ENCODE peak calls at places on chromosomes 3 and 15, in four cellular contexts. A is GM20000, Z is cardiac muscle cell, M is upper lobe of left lung. Y is an unnamed sample.

GRCh38 chr3:161305095-161305991 is 66.0 kb downstream of the SPTSSB start:
- DNase-seq in A (no peak), M (no peak), Z (peak), Y (no peak)

GRCh38 chr15:89307046-89307587 is 27.5 kb downstream of the POLG start:
- DNase-seq in Z (peak), M (no peak), A (no peak), Y (no peak)

GRCh38 chr3:170909129-170909903 is 879 bp upstream of the EIF5A2 start:
- DNase-seq in A (no peak), Z (peak), M (no peak), Y (no peak)

GRCh38 chr3:39396690-39397089 is 9.8 kb upstream of the RPSA start:
- DNase-seq in A (no peak), Z (no peak), M (no peak), Y (no peak)

GRCh38 chr3:124964432-124964831 is 29.9 kb upstream of the MUC13 start:
- DNase-seq in Z (no peak), A (no peak), M (no peak), Y (no peak)

GRCh38 chr3:126816956-126817777 is 113.1 kb downstream of the CHCHD6 start:
- DNase-seq in Z (peak), M (no peak), A (no peak), Y (no peak)

GRCh38 chr3:50536471-50537180 is 30.9 kb downstream of the C3orf18 start:
- DNase-seq in A (no peak), M (no peak), Z (no peak), Y (no peak)

GRCh38 chr3:123119388-123119787 is 52.6 kb downstream of the PDIA5 start:
- DNase-seq in A (no peak), M (no peak), Z (no peak), Y (no peak)

GRCh38 chr3:141399979-141400971 is 32.0 kb downstream of the ZBTB38 start:
- DNase-seq in M (no peak), A (peak), Z (no peak), Y (no peak)

GRCh38 chr15:74724570-74725240 is 623 bp downstream of the CYP1A1 start:
- DNase-seq in M (no peak), A (no peak), Z (no peak), Y (no peak)

GRCh38 chr3:63960048-63960711 is 48.0 kb upstream of the SCAANT1 start:
- DNase-seq in Z (peak), A (no peak), M (peak), Y (no peak)

GRCh38 chr15:49734831-49735508 is 114.1 kb downstream of the DTWD1 start:
- DNase-seq in M (no peak), Z (no peak), A (no peak), Y (no peak)

GRCh38 chr3:27596334-27596841 is 112.2 kb upstream of the SLC4A7 start:
- DNase-seq in Z (peak), A (peak), M (peak), Y (no peak)

GRCh38 chr3:57079221-57079831 is 18.9 kb downstream of the SPATA12 start:
- DNase-seq in A (peak), Z (peak), M (peak), Y (no peak)

GRCh38 chr3:98567646-98568280 is 25.6 kb downstream of the CPOX start:
- DNase-seq in A (no peak), Z (no peak), M (no peak), Y (peak)

GRCh38 chr15:81073796-81074195 is 60.3 kb upstream of the CFAP161 start:
- DNase-seq in A (no peak), Z (no peak), M (no peak), Y (no peak)

GRCh38 chr3:192422321-192422997 is 304.9 kb downstream of the FGF12 start:
- DNase-seq in A (no peak), Z (peak), M (no peak), Y (no peak)

GRCh38 chr3:29758108-29759020 is 477.5 kb downstream of the RBMS3 start:
- DNase-seq in M (no peak), Z (peak), A (no peak), Y (no peak)

GRCh38 chr15:57403946-57404345 is 27.6 kb downstream of the CGNL1 start:
- DNase-seq in A (no peak), Z (no peak), M (no peak), Y (no peak)

GRCh38 chr3:99365979-99366378 is 272.4 kb upstream of the COL8A1 start:
- DNase-seq in A (no peak), M (no peak), Z (no peak), Y (no peak)

GRCh38 chr3:50238549-50239026 is 2.6 kb downstream of the GNAI2 start:
- DNase-seq in A (no peak), Z (no peak), M (peak), Y (no peak)

GRCh38 chr15:90871716-90872480 is 3.5 kb downstream of the FURIN start:
- DNase-seq in Z (no peak), M (peak), A (peak), Y (no peak)

GRCh38 chr3:171187706-171188290 is 161.3 kb upstream of the SLC2A2 start:
- DNase-seq in Z (peak), A (peak), M (no peak), Y (no peak)

GRCh38 chr3:99969133-99969532 is 145.2 kb downstream of the FILIP1L start:
- DNase-seq in Z (peak), A (no peak), M (no peak), Y (no peak)

GRCh38 chr15:52780172-52780980 is 9.8 kb downstream of the ONECUT1 start:
- DNase-seq in A (peak), M (no peak), Z (peak), Y (peak)

GRCh38 chr3:70806556-70806955 is 494.1 kb upstream of the MDFIC2 start:
- DNase-seq in M (no peak), Z (no peak), A (no peak), Y (no peak)

GRCh38 chr3:98232489-98232888 is 31.6 kb upstream of the OR5H6 start:
- DNase-seq in M (no peak), Z (no peak), A (no peak), Y (no peak)

GRCh38 chr15:65612616-65612946 is 1.6 kb upstream of the INTS14 start:
- DNase-seq in A (no peak), M (no peak), Z (no peak), Y (no peak)

GRCh38 chr15:65611888-65612615 is 1.1 kb upstream of the INTS14 start:
- DNase-seq in M (no peak), A (peak), Z (no peak), Y (no peak)

GRCh38 chr15:65613365-65613764 is 2.4 kb upstream of the INTS14 start:
- DNase-seq in Z (no peak), A (no peak), M (no peak), Y (no peak)

GRCh38 chr15:65610871-65611718 is at the start of gene INTS14:
- DNase-seq in M (peak), A (peak), Z (peak), Y (peak)

DNA sequence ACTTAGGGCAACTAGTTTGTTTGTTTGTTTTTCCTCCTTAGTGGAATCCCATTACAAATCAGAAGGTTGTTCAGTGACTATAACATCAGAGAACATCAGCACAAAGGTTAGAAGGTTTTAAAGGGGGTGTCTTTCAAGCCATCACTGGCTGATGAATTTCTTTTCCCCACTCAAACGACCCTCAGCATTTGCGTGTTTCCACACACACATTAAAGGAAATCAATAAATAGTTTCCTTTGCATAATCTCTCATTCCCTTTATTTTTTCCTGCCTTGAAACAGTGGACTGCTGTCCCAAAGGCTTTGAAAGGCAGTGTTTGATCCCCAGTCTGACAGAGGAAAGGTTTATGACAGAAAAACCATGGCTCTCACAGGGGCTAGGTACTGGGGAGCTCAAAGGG is 2.0 kb upstream of the INTS14 start:
- DNase-seq in M (no peak), Z (no peak), A (no peak), Y (no peak)
- TF ChIP-seq CTCF in M (no peak), Z (no peak), A (no peak), Y (no peak)

GRCh38 chr3:129120254-129121004 is 1.2 kb downstream of the RAB43 start:
- DNase-seq in Z (peak), M (peak), A (peak), Y (peak)
- TF ChIP-seq CTCF in Z (peak), M (peak), A (no peak), Y (no peak)

GRCh38 chr15:93118904-93119303 is 29.9 kb upstream of the RGMA start:
- DNase-seq in Z (no peak), A (no peak), M (no peak), Y (no peak)

GRCh38 chr15:93126496-93127083 is 37.6 kb upstream of the RGMA start:
- DNase-seq in A (no peak), Z (peak), M (no peak), Y (no peak)

GRCh38 chr15:93121089-93121488 is 32.1 kb upstream of the RGMA start:
- DNase-seq in M (no peak), Z (no peak), A (no peak), Y (no peak)

GRCh38 chr15:93124126-93124525 is 35.1 kb upstream of the RGMA start:
- DNase-seq in Z (no peak), M (no peak), A (no peak), Y (no peak)

DNA sequence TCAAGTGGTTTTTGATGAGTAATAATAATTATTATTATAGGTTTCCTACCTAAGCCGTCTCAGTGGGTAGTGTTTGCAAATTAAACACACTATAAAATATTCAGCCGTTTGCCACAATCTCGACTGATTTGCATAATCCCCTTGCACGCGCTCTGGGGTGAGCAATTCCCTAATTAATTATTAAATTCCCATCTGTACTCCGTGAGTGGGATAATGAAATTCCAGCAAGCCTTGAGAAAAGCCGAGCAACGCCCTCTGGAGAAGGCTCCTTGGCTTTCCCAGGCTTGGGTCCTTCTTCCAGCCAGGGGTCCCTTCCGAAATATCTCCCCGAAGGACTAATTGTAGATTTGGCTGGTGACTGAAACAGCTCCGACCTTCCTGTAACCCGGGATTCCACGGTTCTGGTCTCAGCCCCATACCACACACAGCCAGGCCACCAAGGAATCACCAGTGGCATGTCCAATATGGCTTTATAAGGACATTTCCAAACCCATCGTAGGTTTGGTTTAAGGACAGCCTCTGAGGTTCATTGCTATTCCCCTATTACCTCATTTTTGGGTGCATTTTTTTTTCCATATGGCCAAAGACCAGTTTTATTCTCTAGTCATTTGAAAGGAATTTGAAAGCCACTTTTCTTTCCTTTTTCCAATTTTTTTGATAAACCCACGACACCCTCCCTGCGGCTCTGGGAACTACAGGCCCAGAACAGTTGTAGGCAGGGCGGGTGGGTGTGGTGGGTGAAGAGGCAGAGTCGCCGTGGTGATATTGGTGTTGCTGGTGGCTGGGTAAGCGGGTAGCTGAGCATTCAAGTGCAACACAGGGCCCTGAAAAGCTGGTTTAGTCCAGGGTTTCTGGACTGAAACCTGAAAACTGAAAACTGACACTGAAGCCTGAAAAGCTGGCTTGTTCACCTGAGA is 33.2 kb upstream of the RGMA start:
- DNase-seq in A (no peak), M (no peak), Z (no peak), Y (no peak)
- TF ChIP-seq CTCF in A (no peak), M (no peak), Z (no peak), Y (no peak)

GRCh38 chr3:207973-208372 is 11.4 kb downstream of the CHL1 start:
- DNase-seq in M (no peak), Z (no peak), A (no peak), Y (no peak)
- TF ChIP-seq CTCF in M (no peak), Z (no peak), A (peak), Y (no peak)

GRCh38 chr3:157543491-157544035 is 40.3 kb upstream of the VEPH1 start:
- DNase-seq in A (no peak), Z (peak), M (no peak), Y (no peak)

GRCh38 chr3:157541506-157542236 is 38.5 kb upstream of the VEPH1 start:
- DNase-seq in Z (no peak), A (no peak), M (no peak), Y (no peak)

GRCh38 chr3:157544501-157545139 is 41.4 kb upstream of the VEPH1 start:
- DNase-seq in A (no peak), M (no peak), Z (peak), Y (no peak)

GRCh38 chr3:157540656-157541055 is 37.4 kb upstream of the VEPH1 start:
- DNase-seq in A (no peak), M (no peak), Z (no peak), Y (no peak)

DNA sequence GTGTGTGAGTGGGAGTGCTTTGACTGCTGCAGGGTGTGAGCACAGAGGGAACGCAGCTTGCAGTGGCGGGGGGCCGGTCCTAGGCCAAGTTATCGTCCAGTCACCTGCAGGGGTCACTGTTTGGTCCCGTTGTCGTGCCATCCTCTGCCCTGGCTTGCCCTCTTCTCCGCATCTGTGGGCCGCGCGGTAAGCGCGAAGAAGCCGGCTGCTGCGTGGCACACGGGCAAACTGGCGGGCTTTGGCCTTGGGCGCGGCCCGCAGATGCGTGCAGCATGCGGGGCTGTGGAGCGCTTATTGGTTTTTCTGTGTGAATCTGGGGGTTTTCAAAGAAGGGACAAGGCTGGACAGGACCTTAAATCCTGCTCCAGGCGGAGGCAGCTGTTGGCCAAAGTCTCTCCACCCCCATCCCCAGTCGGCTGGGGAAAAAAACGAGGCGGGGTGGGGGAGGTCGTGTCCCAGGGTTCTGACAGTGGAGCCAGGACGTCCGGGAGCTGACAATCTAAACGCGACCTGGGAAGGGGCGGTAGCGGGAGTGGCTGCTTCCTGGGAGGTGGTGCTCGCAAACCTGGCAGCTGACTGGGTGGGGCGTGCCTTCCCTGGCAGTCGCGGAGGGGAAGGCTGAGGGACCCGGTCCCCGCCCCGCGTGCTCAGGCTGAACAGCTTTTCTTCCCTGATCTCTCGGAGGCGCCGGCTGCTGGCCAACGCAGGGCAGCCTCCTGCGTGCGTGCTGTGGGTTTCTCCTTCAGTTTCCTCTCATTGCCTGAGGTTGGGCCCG is 39.7 kb upstream of the VEPH1 start:
- DNase-seq in A (no peak), M (peak), Z (peak), Y (no peak)
- TF ChIP-seq CTCF in A (no peak), M (no peak), Z (peak), Y (no peak)

DNA sequence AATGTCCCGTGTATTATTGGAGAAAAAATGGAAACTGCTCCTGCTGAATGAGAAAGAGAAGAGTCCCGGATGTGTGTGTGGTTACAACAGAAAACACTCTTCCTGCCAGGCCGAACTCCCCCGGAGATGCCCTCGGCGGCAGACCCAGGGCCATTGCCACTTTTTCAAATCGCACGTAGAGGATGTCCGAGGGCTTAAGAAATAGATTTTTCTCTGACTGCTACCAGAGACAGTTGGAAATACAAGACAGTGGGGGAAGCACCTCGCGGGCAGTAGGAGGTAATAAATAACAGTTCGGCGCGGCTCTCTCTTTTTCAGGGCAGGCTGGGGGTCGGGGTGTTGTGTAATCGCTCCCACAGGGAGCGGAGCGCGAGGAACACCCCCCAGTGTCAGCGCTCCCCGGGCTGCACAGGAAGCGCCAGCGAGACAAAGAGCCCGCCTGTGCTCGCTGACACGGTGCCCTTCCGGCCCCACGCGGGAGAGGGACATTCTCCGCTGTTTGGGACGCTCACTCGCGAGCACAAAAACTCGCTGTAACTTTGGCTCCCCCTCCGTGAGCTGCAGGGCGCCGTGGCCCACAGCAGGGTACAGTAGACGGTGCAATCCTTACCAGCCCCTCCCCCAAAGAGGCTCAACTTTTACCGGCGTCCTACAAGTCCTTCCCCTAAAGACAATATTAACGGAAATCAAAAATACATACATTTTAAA is 1.1 kb downstream of the VGLL4 start:
- DNase-seq in M (peak), Z (peak), A (peak), Y (peak)
- TF ChIP-seq CTCF in M (no peak), Z (no peak), A (no peak), Y (no peak)

GRCh38 chr3:152713989-152714388 is 120.9 kb upstream of the P2RY1 start:
- DNase-seq in M (no peak), A (no peak), Z (no peak), Y (no peak)
- TF ChIP-seq CTCF in M (no peak), A (no peak), Z (no peak), Y (no peak)

DNA sequence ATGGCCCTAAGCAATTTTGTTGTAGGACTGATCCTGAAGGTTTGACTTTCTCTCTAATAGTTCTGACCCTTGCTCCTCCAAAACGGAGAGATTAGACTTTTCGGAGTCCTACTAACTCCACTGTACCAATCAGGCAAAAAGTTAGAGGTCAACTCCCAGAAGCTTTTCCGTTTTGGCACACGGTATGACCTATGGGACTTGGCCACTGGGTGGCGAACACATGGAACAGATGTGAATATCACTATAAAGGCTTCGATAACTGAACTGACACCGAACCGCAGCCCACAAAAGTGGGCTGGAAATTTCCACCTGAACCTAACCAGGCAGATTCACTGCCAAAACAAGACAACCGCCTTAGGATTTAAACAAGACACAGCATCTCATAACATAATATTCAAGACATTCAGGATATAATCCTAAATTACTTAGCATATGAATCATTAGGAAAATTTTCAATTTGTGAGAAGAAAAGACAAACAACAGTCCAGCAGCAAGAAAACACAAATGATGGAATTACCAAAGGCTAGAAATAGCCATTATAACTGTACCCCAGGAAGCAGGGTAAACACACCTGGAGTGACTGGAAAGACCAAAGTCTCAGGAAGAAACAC is 12.2 kb upstream of the TM2D3 start:
- DNase-seq in A (no peak), M (no peak), Z (no peak), Y (no peak)
- TF ChIP-seq CTCF in A (no peak), M (no peak), Z (peak), Y (no peak)

GRCh38 chr15:69225355-69226027 is 65.1 kb downstream of the GLCE start:
- DNase-seq in M (no peak), Z (peak), A (no peak), Y (no peak)
- TF ChIP-seq CTCF in M (no peak), Z (peak), A (no peak), Y (no peak)